ENCODE peak calls at places on chromosomes 3 and 15, in eight cellular contexts. F is dorsolateral prefrontal cortex, L is A549, W is aorta, A is uterus, I is right cardiac atrium, X is fibroblast of lung, V is heart right ventricle. T is an unnamed sample.

GRCh38 chr3:39125837-39126500 is 18.5 kb downstream of the TTC21A start:
- DNase-seq in A (no peak), X (no peak), W (no peak), I (no peak), L (no peak), F (no peak), V (no peak), T (no peak)

GRCh38 chr3:43036621-43037331 is 57.7 kb downstream of the GASK1A start:
- DNase-seq in F (no peak), W (no peak), V (no peak), I (no peak), A (no peak), L (no peak), X (no peak), T (no peak)

GRCh38 chr3:100210777-100211145 is 50.0 kb upstream of the TBC1D23 start:
- DNase-seq in A (no peak), X (peak), I (no peak), L (no peak), V (peak), W (no peak), F (no peak), T (peak)

GRCh38 chr3:129345281-129345680 is 66.6 kb downstream of the HMCES start:
- DNase-seq in L (no peak), W (no peak), A (no peak), F (no peak), V (no peak), X (no peak), I (no peak), T (no peak)

GRCh38 chr3:142602630-142603339 is 6.6 kb downstream of the PLS1 start:
- DNase-seq in V (no peak), A (no peak), L (no peak), X (no peak), I (no peak), W (no peak), F (no peak), T (no peak)

GRCh38 chr3:175743733-175744400 is 884.7 kb downstream of the NAALADL2 start:
- DNase-seq in X (peak), A (no peak), I (no peak), V (no peak), L (peak), F (no peak), W (no peak), T (no peak)

GRCh38 chr15:101852356-101852755 is 40.4 kb downstream of the OR4F15 start:
- DNase-seq in L (no peak), A (no peak), X (peak), V (no peak), I (no peak), W (no peak), F (no peak), T (no peak)

GRCh38 chr15:88776646-88777045 is 26.6 kb upstream of the ACAN start:
- DNase-seq in V (no peak), I (no peak), A (no peak), L (no peak), F (no peak), W (no peak), X (no peak), T (no peak)

GRCh38 chr15:41882689-41883483 is 11.0 kb downstream of the SPTBN5 start:
- DNase-seq in A (no peak), F (peak), L (no peak), X (no peak), W (no peak), I (no peak), V (no peak), T (no peak)

GRCh38 chr3:194782767-194783404 is 97.2 kb downstream of the FAM43A start:
- DNase-seq in L (peak), V (no peak), F (no peak), W (no peak), X (no peak), A (no peak), I (no peak), T (no peak)

GRCh38 chr15:70245932-70246622 is 148.4 kb upstream of the TLE3 start:
- DNase-seq in X (peak), I (peak), V (no peak), A (no peak), W (peak), F (no peak), L (no peak), T (no peak)

GRCh38 chr15:89964555-89964954 is 36.6 kb upstream of the ZNF710 start:
- DNase-seq in X (no peak), A (no peak), L (no peak), W (no peak), I (no peak), F (no peak), V (no peak), T (no peak)

GRCh38 chr3:195095035-195095703 is 175.8 kb downstream of the XXYLT1 start:
- DNase-seq in L (no peak), I (no peak), W (peak), A (no peak), F (no peak), V (no peak), X (no peak), T (no peak)

GRCh38 chr15:68047826-68048225 is 6.3 kb upstream of the PIAS1 start:
- DNase-seq in X (no peak), L (peak), I (no peak), W (no peak), V (no peak), A (no peak), F (no peak), T (no peak)

GRCh38 chr3:172078721-172079120 is 39.3 kb downstream of the FNDC3B start:
- DNase-seq in L (no peak), X (no peak), I (no peak), W (no peak), A (no peak), V (no peak), F (no peak), T (no peak)

GRCh38 chr3:16335772-16336621 is 71.0 kb downstream of the OXNAD1 start:
- DNase-seq in I (no peak), X (no peak), L (no peak), F (no peak), A (no peak), W (no peak), V (no peak), T (no peak)

GRCh38 chr15:38128389-38128788 is 124.2 kb upstream of the SPRED1 start:
- DNase-seq in F (no peak), A (no peak), W (no peak), L (no peak), I (no peak), V (no peak), X (peak), T (no peak)

DNA sequence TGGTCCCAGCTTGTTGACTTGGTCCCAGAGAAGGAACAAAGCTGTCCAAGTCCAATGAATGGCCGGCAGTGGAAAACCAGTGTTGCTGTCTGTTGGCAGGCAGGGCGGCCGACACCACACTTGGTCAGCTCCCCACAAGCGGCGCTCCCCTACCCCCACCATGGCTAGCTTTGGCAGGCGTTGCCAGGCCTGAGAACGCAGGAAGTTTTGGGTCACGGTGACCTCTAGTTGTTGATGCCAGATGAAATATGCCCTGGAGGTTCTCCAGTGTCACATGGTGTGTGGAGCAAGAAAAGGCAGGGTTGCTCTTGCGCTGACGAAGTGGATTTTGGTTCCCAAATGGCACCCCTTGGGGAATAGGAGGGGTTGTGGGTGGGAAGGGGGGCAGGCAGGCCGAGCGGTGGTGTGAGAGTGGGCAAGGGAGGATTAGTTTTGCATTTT is 72.7 kb upstream of the TPRG1 start:
- DNase-seq in I (peak), W (peak), L (no peak), F (no peak), V (peak), X (peak), A (peak), T (no peak)
- H3K27ac ChIP-seq in I (peak), W (no peak), L (no peak), F (no peak), V (peak), X (no peak), A (peak), T (no peak)

GRCh38 chr3:126340596-126340942 is 16.6 kb downstream of the KLF15 start:
- DNase-seq in A (peak), L (no peak), W (no peak), I (no peak), V (no peak), X (no peak), F (peak), T (no peak)
- H3K27ac ChIP-seq in A (no peak), L (no peak), W (no peak), I (no peak), V (peak), X (no peak), F (no peak), T (no peak)

DNA sequence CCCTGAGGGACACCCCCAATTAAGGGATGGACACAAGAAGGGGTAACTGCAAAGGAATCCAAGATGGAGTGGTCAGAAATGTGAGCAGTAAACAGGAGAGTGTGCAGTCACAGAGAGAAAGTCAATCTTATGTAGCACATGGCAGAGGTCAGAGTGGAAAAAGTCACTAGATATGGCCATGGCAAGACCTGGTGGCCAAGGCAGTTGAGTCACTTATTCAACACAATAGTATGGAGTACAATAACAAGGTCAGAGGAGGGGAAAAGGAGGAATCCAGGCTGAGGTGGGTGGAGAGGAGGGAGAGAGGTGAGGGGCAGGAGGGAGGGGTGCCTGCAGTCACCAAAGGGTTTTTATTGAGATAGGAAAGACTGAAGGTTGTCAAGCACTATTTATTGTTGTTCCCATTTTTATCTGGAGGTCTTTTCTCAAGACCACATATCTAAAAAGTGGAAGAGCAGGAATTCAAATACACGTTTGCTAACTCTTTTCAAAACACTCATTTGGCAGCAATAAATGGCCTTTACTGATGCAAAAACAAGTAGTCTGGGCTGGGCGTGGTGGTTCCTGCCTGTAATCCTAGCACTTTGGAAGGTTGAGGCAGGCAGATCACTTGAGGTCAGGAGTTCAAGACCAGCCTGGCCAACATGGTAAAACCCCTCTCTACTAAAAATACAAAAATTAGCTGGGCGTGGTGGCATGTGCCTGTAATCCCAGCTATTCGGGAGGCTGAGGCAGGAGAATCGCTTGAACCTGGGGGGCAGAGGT is 53.3 kb upstream of the ARHGEF3 start:
- DNase-seq in L (no peak), W (no peak), I (no peak), A (no peak), V (no peak), F (no peak), X (no peak), T (no peak)
- H3K27ac ChIP-seq in L (no peak), W (no peak), I (no peak), A (peak), V (no peak), F (no peak), X (no peak), T (no peak)

GRCh38 chr3:64213224-64213893 is 11.9 kb downstream of the PRICKLE2 start:
- DNase-seq in F (no peak), L (no peak), A (no peak), V (no peak), W (no peak), I (no peak), X (no peak), T (no peak)
- H3K27ac ChIP-seq in F (no peak), L (peak), A (peak), V (peak), W (peak), I (peak), X (peak), T (no peak)

DNA sequence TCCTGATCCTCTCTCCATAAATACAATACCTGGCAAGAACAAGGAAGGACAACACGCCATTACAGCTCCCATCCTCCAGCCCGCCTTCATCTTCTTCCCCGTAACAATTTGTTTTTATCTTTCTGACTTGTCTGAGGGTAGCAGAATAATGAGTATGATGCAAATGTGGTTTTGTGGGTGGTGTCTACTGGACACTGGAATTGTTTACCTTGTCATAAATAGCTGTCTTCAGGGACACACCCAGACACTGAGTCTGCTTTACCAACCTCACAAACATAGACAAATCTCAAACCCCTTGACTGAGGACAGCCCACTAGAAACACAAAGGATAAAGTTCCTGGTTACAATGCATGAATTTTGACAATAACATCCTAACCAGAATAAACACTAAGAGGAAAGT is 13.4 kb downstream of the WDR72 start:
- DNase-seq in V (no peak), L (peak), F (no peak), W (no peak), I (no peak), A (no peak), X (no peak), T (no peak)
- H3K27ac ChIP-seq in V (no peak), L (no peak), F (no peak), W (no peak), I (no peak), A (no peak), X (no peak), T (no peak)

GRCh38 chr3:14826069-14826468 is 7.3 kb downstream of the FGD5 start:
- DNase-seq in X (no peak), W (no peak), I (no peak), A (no peak), F (no peak), L (no peak), V (no peak), T (no peak)

GRCh38 chr3:14831916-14832430 is 13.2 kb downstream of the FGD5 start:
- DNase-seq in F (no peak), V (no peak), I (no peak), X (no peak), W (no peak), L (no peak), A (no peak), T (no peak)

GRCh38 chr3:14832975-14833722 is 14.4 kb downstream of the FGD5 start:
- DNase-seq in A (no peak), L (no peak), I (no peak), X (no peak), V (no peak), W (peak), F (no peak), T (no peak)

GRCh38 chr3:14827776-14828175 is 9.0 kb downstream of the FGD5 start:
- DNase-seq in W (no peak), F (no peak), I (no peak), A (no peak), V (no peak), L (no peak), X (no peak), T (no peak)

DNA sequence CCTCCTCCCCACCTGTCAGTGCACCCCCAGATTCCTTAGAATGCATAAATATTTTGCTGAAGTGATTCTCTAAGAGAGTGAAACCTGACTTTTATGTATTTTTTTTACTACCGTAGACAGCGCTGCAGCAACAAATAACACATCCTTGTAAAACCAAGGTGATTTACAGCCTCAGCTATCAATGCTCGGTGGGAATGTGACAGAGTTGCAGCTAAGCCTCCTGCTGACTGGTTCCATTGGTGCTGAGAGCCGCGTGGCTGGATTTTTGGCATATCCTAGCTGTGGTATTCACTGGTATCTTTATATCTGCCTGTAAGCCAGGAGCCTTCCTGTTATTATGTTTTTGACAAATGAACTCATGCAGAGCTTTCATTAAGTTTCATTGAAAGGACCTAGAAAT is 11.0 kb downstream of the FGD5 start:
- DNase-seq in I (no peak), X (no peak), V (no peak), F (no peak), W (no peak), A (no peak), L (no peak), T (no peak)
- H3K27ac ChIP-seq in I (no peak), X (no peak), V (no peak), F (no peak), W (no peak), A (no peak), L (no peak), T (no peak)

GRCh38 chr3:52892290-52892624 is 5.1 kb downstream of the STIMATE start:
- DNase-seq in V (no peak), A (no peak), W (no peak), F (no peak), X (no peak), L (no peak), I (no peak), T (no peak)

GRCh38 chr3:52895416-52895815 is 1.9 kb downstream of the STIMATE start:
- DNase-seq in W (no peak), X (no peak), L (no peak), F (no peak), A (no peak), V (no peak), I (no peak), T (no peak)

GRCh38 chr3:52892625-52893311 is 4.6 kb downstream of the STIMATE start:
- DNase-seq in F (no peak), A (no peak), W (no peak), V (no peak), L (no peak), X (no peak), I (no peak), T (peak)

GRCh38 chr3:52894756-52895155 is 2.6 kb downstream of the STIMATE start:
- DNase-seq in W (no peak), X (no peak), A (no peak), I (no peak), F (no peak), L (no peak), V (no peak), T (no peak)

GRCh38 chr3:52893723-52894122 is 3.6 kb downstream of the STIMATE start:
- DNase-seq in V (no peak), X (no peak), W (no peak), L (no peak), A (no peak), I (peak), F (no peak), T (no peak)
- H3K27ac ChIP-seq in V (no peak), X (peak), W (peak), L (no peak), A (peak), I (peak), F (no peak), T (peak)

DNA sequence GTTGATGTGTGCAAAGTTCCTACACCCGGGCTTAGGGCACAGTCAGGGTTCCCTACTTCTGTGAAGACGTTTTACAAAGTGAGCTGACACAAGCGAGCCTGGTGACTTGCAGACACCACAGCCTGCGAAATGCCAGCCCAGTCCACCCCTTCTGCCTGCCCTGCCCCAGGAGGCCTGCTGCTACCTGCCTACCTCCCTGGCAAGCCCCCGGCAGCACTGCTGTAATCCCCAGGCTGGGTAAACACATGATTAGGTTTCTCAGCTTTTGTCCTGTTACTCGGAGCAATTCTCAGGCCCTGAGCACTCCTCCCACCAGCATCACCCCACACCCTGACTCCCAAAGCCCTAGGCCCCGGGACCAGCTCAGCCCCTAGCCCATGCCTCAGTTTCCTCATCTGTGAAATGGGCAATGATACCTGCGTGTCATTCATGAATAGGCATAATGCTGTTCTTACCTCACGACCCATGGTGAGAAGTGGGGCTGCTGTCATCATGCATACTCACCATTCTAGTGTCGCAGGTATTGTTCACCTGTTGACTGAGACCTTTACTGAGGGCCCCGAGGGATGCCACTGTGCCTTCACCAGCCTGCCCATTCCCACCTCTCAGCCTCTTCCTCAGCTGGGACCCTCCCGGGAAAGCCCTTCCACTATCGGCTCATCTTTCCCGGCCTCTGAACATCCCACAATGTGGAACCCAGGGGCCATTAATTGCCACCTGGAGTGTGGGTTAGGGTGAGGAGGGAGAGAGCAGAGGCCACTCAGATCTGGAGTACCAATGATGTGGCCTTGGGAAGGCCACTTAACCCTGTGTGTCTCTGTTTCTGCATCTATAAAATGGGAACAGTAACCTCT is 31.5 kb upstream of the SLC6A6 start:
- DNase-seq in X (no peak), F (no peak), W (no peak), L (no peak), I (peak), A (no peak), V (no peak), T (no peak)
- H3K27ac ChIP-seq in X (no peak), F (no peak), W (no peak), L (peak), I (peak), A (no peak), V (peak), T (no peak)

GRCh38 chr15:85621096-85621495 is 173.6 kb downstream of the KLHL25 start:
- DNase-seq in L (no peak), I (no peak), W (no peak), X (no peak), A (no peak), F (no peak), V (no peak), T (no peak)
- H3K27ac ChIP-seq in L (no peak), I (peak), W (no peak), X (peak), A (peak), F (peak), V (peak), T (peak)

DNA sequence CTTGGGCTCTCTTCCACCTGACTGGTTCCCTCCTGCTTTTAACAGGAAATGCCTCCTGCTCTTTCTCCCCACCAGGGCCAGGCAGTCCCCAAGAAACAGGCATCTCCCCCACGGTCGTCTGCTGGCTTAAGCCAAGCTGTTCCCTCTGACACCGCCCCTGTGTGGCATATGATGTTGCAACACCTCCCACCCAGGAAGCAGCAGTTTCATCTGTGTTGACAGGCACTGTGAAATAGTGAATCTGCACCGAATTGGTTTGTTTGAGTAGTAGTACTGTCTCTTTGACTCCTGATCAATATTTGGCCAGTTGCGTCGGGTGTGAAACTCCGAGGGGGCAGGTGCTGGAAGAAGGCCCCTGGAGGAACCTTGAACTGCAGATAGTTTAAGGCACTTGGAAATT is 188.8 kb downstream of the FEZF2 start:
- DNase-seq in L (no peak), I (no peak), W (no peak), F (peak), X (peak), A (no peak), V (no peak), T (no peak)
- H3K27ac ChIP-seq in L (no peak), I (no peak), W (no peak), F (no peak), X (no peak), A (no peak), V (no peak), T (no peak)

T was measured in CD4-positive, CD25-positive, alpha-beta regulatory T cell.